ENCODE peak calls at places on chromosomes 1 and 21, in six cellular contexts. One of them, this sample, is unnamed.

GRCh38 chr21:42117229-42118048 is 46.3 kb downstream of the UMODL1 start:
- DNase-seq in endothelial cell: peak; percentile 81
- DNase-seq in EH: peak; percentile 78
- DNase-seq in stimulated activated naive CD8-positive, alpha-beta T cell treated with anti-CD3 and anti-CD28 coated beads, Interleukin-15, Interleukin-2, amounts not matched to agents 100 U/mL and 50 U/mL, for 24 hours: peak; percentile 83
- DNase-seq in stimulated activated CD8-positive, alpha-beta memory T cell treated with anti-CD3 and anti-CD28 coated beads, Interleukin-4, amount 100 ng/mL, for 48 hours: peak; percentile 89
- DNase-seq in NCI-H510A: peak; percentile 25
- DNase-seq in this sample: no peak

GRCh38 chr1:169878498-169878897 is 15.2 kb downstream of the SCYL3 start:
- DNase-seq in EH: no peak
- DNase-seq in stimulated activated CD8-positive, alpha-beta memory T cell treated with anti-CD3 and anti-CD28 coated beads, Interleukin-4, amount 100 ng/mL, for 48 hours: no peak
- DNase-seq in stimulated activated naive CD8-positive, alpha-beta T cell treated with anti-CD3 and anti-CD28 coated beads, Interleukin-15, Interleukin-2, amounts not matched to agents 100 U/mL and 50 U/mL, for 24 hours: no peak
- DNase-seq in NCI-H510A: no peak
- DNase-seq in endothelial cell: no peak
- DNase-seq in this sample: no peak

GRCh38 chr1:86912501-86912900 is 1.4 kb downstream of the SELENOF start:
- DNase-seq in NCI-H510A: no peak
- DNase-seq in EH: peak; percentile 50
- DNase-seq in endothelial cell: no peak
- DNase-seq in stimulated activated CD8-positive, alpha-beta memory T cell treated with anti-CD3 and anti-CD28 coated beads, Interleukin-4, amount 100 ng/mL, for 48 hours: no peak
- DNase-seq in stimulated activated naive CD8-positive, alpha-beta T cell treated with anti-CD3 and anti-CD28 coated beads, Interleukin-15, Interleukin-2, amounts not matched to agents 100 U/mL and 50 U/mL, for 24 hours: no peak
- DNase-seq in this sample: no peak

GRCh38 chr1:96362623-96363022 is 359.0 kb upstream of the PTBP2 start:
- DNase-seq in NCI-H510A: no peak
- DNase-seq in EH: peak; percentile 99
- DNase-seq in endothelial cell: no peak
- DNase-seq in stimulated activated CD8-positive, alpha-beta memory T cell treated with anti-CD3 and anti-CD28 coated beads, Interleukin-4, amount 100 ng/mL, for 48 hours: no peak
- DNase-seq in stimulated activated naive CD8-positive, alpha-beta T cell treated with anti-CD3 and anti-CD28 coated beads, Interleukin-15, Interleukin-2, amounts not matched to agents 100 U/mL and 50 U/mL, for 24 hours: no peak
- DNase-seq in this sample: no peak

GRCh38 chr1:234613128-234613875 is 3.3 kb upstream of the IRF2BP2 start:
- DNase-seq in endothelial cell: no peak
- DNase-seq in EH: peak; percentile 82
- DNase-seq in stimulated activated naive CD8-positive, alpha-beta T cell treated with anti-CD3 and anti-CD28 coated beads, Interleukin-15, Interleukin-2, amounts not matched to agents 100 U/mL and 50 U/mL, for 24 hours: no peak
- DNase-seq in NCI-H510A: no peak
- DNase-seq in stimulated activated CD8-positive, alpha-beta memory T cell treated with anti-CD3 and anti-CD28 coated beads, Interleukin-4, amount 100 ng/mL, for 48 hours: no peak
- DNase-seq in this sample: no peak

GRCh38 chr1:33370286-33370685 is 49.4 kb upstream of the A3GALT2 start:
- DNase-seq in stimulated activated CD8-positive, alpha-beta memory T cell treated with anti-CD3 and anti-CD28 coated beads, Interleukin-4, amount 100 ng/mL, for 48 hours: no peak
- DNase-seq in stimulated activated naive CD8-positive, alpha-beta T cell treated with anti-CD3 and anti-CD28 coated beads, Interleukin-15, Interleukin-2, amounts not matched to agents 100 U/mL and 50 U/mL, for 24 hours: no peak
- DNase-seq in EH: peak; percentile 87
- DNase-seq in NCI-H510A: no peak
- DNase-seq in endothelial cell: no peak
- DNase-seq in this sample: no peak

GRCh38 chr1:53090227-53091147 is 28.5 kb downstream of the PODN start:
- DNase-seq in stimulated activated naive CD8-positive, alpha-beta T cell treated with anti-CD3 and anti-CD28 coated beads, Interleukin-15, Interleukin-2, amounts not matched to agents 100 U/mL and 50 U/mL, for 24 hours: no peak
- DNase-seq in NCI-H510A: no peak
- DNase-seq in EH: no peak
- DNase-seq in stimulated activated CD8-positive, alpha-beta memory T cell treated with anti-CD3 and anti-CD28 coated beads, Interleukin-4, amount 100 ng/mL, for 48 hours: no peak
- DNase-seq in endothelial cell: no peak
- DNase-seq in this sample: no peak

GRCh38 chr1:158177705-158178450 is 2.8 kb upstream of the CD1D start:
- DNase-seq in stimulated activated CD8-positive, alpha-beta memory T cell treated with anti-CD3 and anti-CD28 coated beads, Interleukin-4, amount 100 ng/mL, for 48 hours: peak; percentile 51
- DNase-seq in stimulated activated naive CD8-positive, alpha-beta T cell treated with anti-CD3 and anti-CD28 coated beads, Interleukin-15, Interleukin-2, amounts not matched to agents 100 U/mL and 50 U/mL, for 24 hours: peak; percentile 58
- DNase-seq in EH: peak; percentile 72
- DNase-seq in NCI-H510A: peak; percentile 61
- DNase-seq in endothelial cell: peak; percentile 89
- DNase-seq in this sample: peak; percentile 20

GRCh38 chr1:36525166-36525565 is 42.5 kb upstream of the CSF3R start:
- DNase-seq in stimulated activated CD8-positive, alpha-beta memory T cell treated with anti-CD3 and anti-CD28 coated beads, Interleukin-4, amount 100 ng/mL, for 48 hours: peak; percentile 10
- DNase-seq in NCI-H510A: no peak
- DNase-seq in endothelial cell: no peak
- DNase-seq in stimulated activated naive CD8-positive, alpha-beta T cell treated with anti-CD3 and anti-CD28 coated beads, Interleukin-15, Interleukin-2, amounts not matched to agents 100 U/mL and 50 U/mL, for 24 hours: no peak
- DNase-seq in EH: no peak
- DNase-seq in this sample: no peak

GRCh38 chr1:153346067-153346723 is 2.4 kb downstream of the PGLYRP4 start:
- DNase-seq in NCI-H510A: peak; percentile 30
- DNase-seq in endothelial cell: no peak
- DNase-seq in stimulated activated CD8-positive, alpha-beta memory T cell treated with anti-CD3 and anti-CD28 coated beads, Interleukin-4, amount 100 ng/mL, for 48 hours: no peak
- DNase-seq in EH: no peak
- DNase-seq in stimulated activated naive CD8-positive, alpha-beta T cell treated with anti-CD3 and anti-CD28 coated beads, Interleukin-15, Interleukin-2, amounts not matched to agents 100 U/mL and 50 U/mL, for 24 hours: no peak
- DNase-seq in this sample: peak; percentile 99